ENCODE peak calls at places on chromosomes 11 and 22, in five cellular contexts. J is kidney; X is CD8-positive, alpha-beta T cell; W is gastrocnemius medialis; G is H9. S is an unnamed sample.
A peak's percentile ranks its signal among the peaks of the same experiment; 100 is the strongest.

GRCh38 chr11:47998733-47999359 is 18.5 kb downstream of the PTPRJ start:
- DNase-seq in J (peak; percentile 16), X (no peak), W (no peak), G (no peak), S (no peak)

GRCh38 chr22:30602049-30602448 is 4.9 kb upstream of the TCN2 start:
- DNase-seq in J (no peak), X (no peak), W (no peak), G (peak; percentile 44), S (no peak)

GRCh38 chr11:118434123-118434552 is 2.2 kb upstream of the KMT2A start:
- DNase-seq in J (no peak), X (no peak), W (no peak), G (no peak), S (no peak)

GRCh38 chr22:19986410-19987341 is 29.9 kb downstream of the ARVCF start:
- DNase-seq in J (peak; percentile 94), X (peak; percentile 74), W (peak; percentile 73), G (peak; percentile 82), S (peak; percentile 97)

GRCh38 chr11:35792148-35792845 is 129.7 kb downstream of the TRIM44 start:
- DNase-seq in J (no peak), X (no peak), W (peak; percentile 17), G (no peak), S (no peak)

GRCh38 chr11:2690261-2690575 is 9.6 kb downstream of the KCNQ1OT1 start:
- DNase-seq in J (no peak), X (no peak), W (peak; percentile 3), G (no peak), S (no peak)

GRCh38 chr11:117925198-117925925 is 3.8 kb downstream of the TMPRSS13 start:
- DNase-seq in J (peak; percentile 19), X (no peak), W (no peak), G (no peak), S (no peak)

GRCh38 chr22:29245626-29246385 is 22.0 kb downstream of the RHBDD3 start:
- DNase-seq in J (peak; percentile 85), X (peak; percentile 79), W (peak; percentile 63), G (peak; percentile 75), S (no peak)

GRCh38 chr11:94302806-94303205 is 1.6 kb upstream of the IZUMO1R start:
- DNase-seq in J (no peak), X (no peak), W (no peak), G (no peak), S (no peak)

GRCh38 chr11:134630896-134631295 is 218.9 kb upstream of the B3GAT1 start:
- DNase-seq in J (peak; percentile 26), X (no peak), W (no peak), G (no peak), S (no peak)

GRCh38 chr11:99766816-99767215 is 746.1 kb downstream of the CNTN5 start:
- DNase-seq in J (no peak), X (no peak), W (no peak), G (no peak), S (no peak)

GRCh38 chr11:126282742-126283591 is at the start of gene TIRAP:
- DNase-seq in J (peak; percentile 89), X (peak; percentile 82), W (peak; percentile 59), G (peak; percentile 60), S (peak; percentile 41)

GRCh38 chr11:121300313-121300971 is 7.9 kb downstream of the SC5D start:
- DNase-seq in J (no peak), X (no peak), W (peak; percentile 21), G (no peak), S (no peak)

GRCh38 chr11:107704432-107704831 is 7.4 kb downstream of the SLN start:
- DNase-seq in J (no peak), X (no peak), W (no peak), G (no peak), S (no peak)

GRCh38 chr11:27677108-27677507 is 23.1 kb downstream of the BDNF start:
- DNase-seq in J (no peak), X (no peak), W (no peak), G (no peak), S (no peak)

GRCh38 chr22:27896251-27896650 is 22.8 kb downstream of the PITPNB start:
- DNase-seq in J (no peak), X (no peak), W (no peak), G (no peak), S (no peak)

GRCh38 chr11:65779919-65780769 is 632 bp downstream of the AP5B1 start:
- DNase-seq in J (peak; percentile 90), X (peak; percentile 79), W (peak; percentile 72), G (peak; percentile 91), S (peak; percentile 75)

GRCh38 chr11:68411501-68411991 is 49.0 kb upstream of the PPP6R3 start:
- DNase-seq in J (no peak), X (no peak), W (peak; percentile 84), G (no peak), S (no peak)

GRCh38 chr22:20463324-20464095 is 25.9 kb upstream of the SCARF2 start:
- DNase-seq in J (peak; percentile 13), X (peak; percentile 78), W (peak; percentile 60), G (no peak), S (no peak)

GRCh38 chr11:57427692-57428082 is 766 bp upstream of the SLC43A3 start:
- DNase-seq in J (no peak), X (no peak), W (peak; percentile 79), G (no peak), S (no peak)

GRCh38 chr22:26986051-26986881 is 328.9 kb downstream of the MIAT start:
- DNase-seq in J (no peak), X (no peak), W (no peak), G (no peak), S (peak; percentile 31)

GRCh38 chr11:36093548-36093947 is 149.7 kb downstream of the LDLRAD3 start:
- DNase-seq in J (no peak), X (no peak), W (no peak), G (no peak), S (no peak)

GRCh38 chr11:14323118-14323676 is 35.8 kb downstream of the RRAS2 start:
- DNase-seq in J (no peak), X (no peak), W (no peak), G (no peak), S (no peak)

GRCh38 chr11:14322510-14322909 is 36.5 kb downstream of the RRAS2 start:
- DNase-seq in J (no peak), X (no peak), W (no peak), G (no peak), S (no peak)

GRCh38 chr11:14329702-14330101 is 29.3 kb downstream of the RRAS2 start:
- DNase-seq in J (no peak), X (no peak), W (no peak), G (no peak), S (no peak)

GRCh38 chr11:14331476-14332136 is 27.4 kb downstream of the RRAS2 start:
- DNase-seq in J (no peak), X (no peak), W (no peak), G (no peak), S (no peak)

DNA sequence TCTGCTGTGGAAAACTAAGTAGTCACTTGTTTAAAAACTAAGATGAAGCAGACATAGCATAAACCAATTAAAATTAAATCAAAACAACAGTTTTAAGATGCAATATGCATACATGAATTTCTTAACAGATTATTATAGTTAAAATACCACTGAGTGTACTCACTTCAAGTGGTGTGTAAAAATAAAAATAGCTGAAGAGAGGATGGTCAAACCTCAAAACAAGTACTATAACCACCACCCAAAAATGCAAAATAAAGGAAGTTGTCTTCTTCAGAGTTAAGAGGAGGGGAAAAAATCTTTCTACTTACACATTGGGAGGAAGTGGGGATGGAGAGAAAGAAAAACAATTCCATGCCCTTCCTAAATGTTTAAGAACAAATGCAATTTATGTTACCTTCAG is 31.9 kb downstream of the RRAS2 start:
- DNase-seq in J (no peak), X (no peak), W (no peak), G (no peak), S (no peak)
- TF ChIP-seq CTCF in J (no peak), X (no peak), W (no peak), G (no peak), S (no peak)

DNA sequence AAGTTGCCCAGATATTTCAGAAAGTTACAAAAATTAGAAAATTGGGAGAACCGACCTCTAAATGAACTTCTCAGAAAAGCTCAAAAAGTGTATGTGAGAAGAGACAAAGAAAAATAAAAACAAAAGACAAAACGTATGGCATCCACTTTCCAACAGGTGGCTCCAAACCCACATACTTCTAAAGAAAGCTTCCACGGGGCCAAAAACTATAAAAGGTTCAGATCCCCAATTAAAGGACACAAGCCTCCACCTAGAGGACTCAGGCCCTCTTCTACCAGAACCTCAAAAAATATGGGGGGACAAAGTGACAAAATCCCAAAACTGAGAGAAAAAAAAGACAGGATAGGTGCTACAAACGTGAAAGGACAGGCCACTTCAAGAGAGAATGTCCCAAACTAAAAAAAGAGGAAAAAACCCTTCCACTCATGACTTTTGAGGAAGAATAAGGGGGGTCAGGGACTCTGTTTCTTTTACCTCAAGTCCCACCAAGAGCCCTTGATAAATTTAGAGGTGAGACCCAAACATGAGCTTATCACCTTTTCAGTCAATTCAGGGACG is 8.8 kb downstream of the SCGB2A1 start:
- DNase-seq in J (no peak), X (no peak), W (no peak), G (no peak), S (no peak)
- TF ChIP-seq CTCF in J (peak; percentile 22), X (peak; percentile 23), W (no peak), G (peak; percentile 75), S (peak; percentile 43)

GRCh38 chr11:85301895-85302678 is 325.1 kb downstream of the DLG2 start:
- DNase-seq in J (no peak), X (no peak), W (no peak), G (no peak), S (no peak)
- TF ChIP-seq CTCF in J (no peak), X (no peak), W (no peak), G (no peak), S (no peak)

GRCh38 chr11:67118801-67119576 is at the start of gene KDM2A:
- DNase-seq in J (peak; percentile 100), X (peak; percentile 99), W (peak; percentile 99), G (peak; percentile 99), S (peak; percentile 91)
- TF ChIP-seq CTCF in J (peak; percentile 40), X (no peak), W (no peak), G (peak; percentile 46), S (peak; percentile 18)

GRCh38 chr22:37638351-37639069 is 959 bp upstream of the SH3BP1 start:
- DNase-seq in J (no peak), X (no peak), W (no peak), G (peak; percentile 45), S (no peak)

GRCh38 chr22:37639771-37640590 is 512 bp downstream of the SH3BP1 start:
- DNase-seq in J (no peak), X (no peak), W (no peak), G (peak; percentile 58), S (no peak)

GRCh38 chr22:37639070-37639760 is at the start of gene SH3BP1:
- DNase-seq in J (peak; percentile 89), X (peak; percentile 78), W (no peak), G (peak; percentile 88), S (no peak)

GRCh38 chr22:37641251-37641949 is 1.9 kb downstream of the SH3BP1 start:
- DNase-seq in J (no peak), X (no peak), W (no peak), G (no peak), S (no peak)

GRCh38 chr22:37640591-37641250 is 1.3 kb downstream of the SH3BP1 start:
- DNase-seq in J (no peak), X (no peak), W (no peak), G (no peak), S (no peak)
- TF ChIP-seq CTCF in J (no peak), X (no peak), W (no peak), G (no peak), S (no peak)

GRCh38 chr22:50059185-50059880 is 1.2 kb upstream of the TTLL8 start:
- DNase-seq in J (peak; percentile 63), X (no peak), W (no peak), G (peak; percentile 74), S (no peak)
- TF ChIP-seq CTCF in J (no peak), X (no peak), W (no peak), G (peak; percentile 55), S (no peak)

GRCh38 chr11:62602141-62603071 is 741 bp upstream of the MTA2 start:
- DNase-seq in J (peak; percentile 93), X (no peak), W (peak; percentile 65), G (peak; percentile 72), S (peak; percentile 78)
- TF ChIP-seq CTCF in J (no peak), X (no peak), W (peak; percentile 47), G (peak; percentile 16), S (no peak)